ENCODE peak calls at places on chromosomes 3 and 15, in eight cellular contexts. One of them, this sample, is unnamed.

GRCh38 chr3:17094551-17094950 is 209.8 kb downstream of the PLCL2 start:
- DNase-seq in Caki2: no peak
- DNase-seq in RPMI8226: no peak
- DNase-seq in HEK293T: no peak
- DNase-seq in ACHN: no peak
- DNase-seq in effector memory CD8-positive, alpha-beta T cell: no peak
- DNase-seq in stimulated activated CD8-positive, alpha-beta memory T cell treated with anti-CD3 and anti-CD28 coated beads, Interleukin-7, amount 100 ng/mL, for 4 hours: no peak
- DNase-seq in NCI-H1417: no peak
- DNase-seq in this sample: no peak

GRCh38 chr3:143000525-143000924 is 845 bp upstream of the U2SURP start:
- DNase-seq in Caki2: peak; percentile 43
- DNase-seq in RPMI8226: peak; percentile 17
- DNase-seq in HEK293T: no peak
- DNase-seq in ACHN: peak; percentile 68
- DNase-seq in effector memory CD8-positive, alpha-beta T cell: no peak
- DNase-seq in stimulated activated CD8-positive, alpha-beta memory T cell treated with anti-CD3 and anti-CD28 coated beads, Interleukin-7, amount 100 ng/mL, for 4 hours: no peak
- DNase-seq in NCI-H1417: no peak
- DNase-seq in this sample: no peak

GRCh38 chr15:94441782-94442181 is 210.4 kb downstream of the MCTP2 start:
- DNase-seq in Caki2: no peak
- DNase-seq in RPMI8226: no peak
- DNase-seq in HEK293T: no peak
- DNase-seq in ACHN: no peak
- DNase-seq in effector memory CD8-positive, alpha-beta T cell: no peak
- DNase-seq in stimulated activated CD8-positive, alpha-beta memory T cell treated with anti-CD3 and anti-CD28 coated beads, Interleukin-7, amount 100 ng/mL, for 4 hours: no peak
- DNase-seq in NCI-H1417: no peak
- DNase-seq in this sample: no peak

GRCh38 chr3:69739204-69740102 is at the start of gene MITF:
- DNase-seq in Caki2: peak; percentile 81
- DNase-seq in RPMI8226: peak; percentile 94
- DNase-seq in HEK293T: peak; percentile 93
- DNase-seq in ACHN: peak; percentile 89
- DNase-seq in effector memory CD8-positive, alpha-beta T cell: no peak
- DNase-seq in stimulated activated CD8-positive, alpha-beta memory T cell treated with anti-CD3 and anti-CD28 coated beads, Interleukin-7, amount 100 ng/mL, for 4 hours: peak; percentile 13
- DNase-seq in NCI-H1417: peak; percentile 82
- DNase-seq in this sample: no peak

GRCh38 chr3:132119531-132119930 is 84.7 kb upstream of the CPNE4 start:
- DNase-seq in Caki2: no peak
- DNase-seq in RPMI8226: no peak
- DNase-seq in HEK293T: no peak
- DNase-seq in ACHN: no peak
- DNase-seq in effector memory CD8-positive, alpha-beta T cell: no peak
- DNase-seq in stimulated activated CD8-positive, alpha-beta memory T cell treated with anti-CD3 and anti-CD28 coated beads, Interleukin-7, amount 100 ng/mL, for 4 hours: no peak
- DNase-seq in NCI-H1417: no peak
- DNase-seq in this sample: no peak

GRCh38 chr15:51750942-51751686 is at the start of gene TMOD2:
- DNase-seq in Caki2: peak; percentile 26
- DNase-seq in RPMI8226: peak; percentile 76
- DNase-seq in HEK293T: peak; percentile 59
- DNase-seq in ACHN: peak; percentile 24
- DNase-seq in effector memory CD8-positive, alpha-beta T cell: peak; percentile 39
- DNase-seq in stimulated activated CD8-positive, alpha-beta memory T cell treated with anti-CD3 and anti-CD28 coated beads, Interleukin-7, amount 100 ng/mL, for 4 hours: peak; percentile 38
- DNase-seq in NCI-H1417: peak; percentile 73
- DNase-seq in this sample: peak; percentile 59

GRCh38 chr15:99090011-99090699 is 14.7 kb upstream of the SYNM start:
- DNase-seq in Caki2: no peak
- DNase-seq in RPMI8226: peak; percentile 73
- DNase-seq in HEK293T: no peak
- DNase-seq in ACHN: no peak
- DNase-seq in effector memory CD8-positive, alpha-beta T cell: no peak
- DNase-seq in stimulated activated CD8-positive, alpha-beta memory T cell treated with anti-CD3 and anti-CD28 coated beads, Interleukin-7, amount 100 ng/mL, for 4 hours: no peak
- DNase-seq in NCI-H1417: no peak
- DNase-seq in this sample: no peak

GRCh38 chr3:67198374-67198773 is 200.3 kb downstream of the KBTBD8 start:
- DNase-seq in Caki2: no peak
- DNase-seq in RPMI8226: no peak
- DNase-seq in HEK293T: no peak
- DNase-seq in ACHN: no peak
- DNase-seq in effector memory CD8-positive, alpha-beta T cell: no peak
- DNase-seq in stimulated activated CD8-positive, alpha-beta memory T cell treated with anti-CD3 and anti-CD28 coated beads, Interleukin-7, amount 100 ng/mL, for 4 hours: no peak
- DNase-seq in NCI-H1417: no peak
- DNase-seq in this sample: no peak

GRCh38 chr3:106827515-106828213 is 549.6 kb upstream of the CCDC54 start:
- DNase-seq in Caki2: no peak
- DNase-seq in RPMI8226: no peak
- DNase-seq in HEK293T: no peak
- DNase-seq in ACHN: no peak
- DNase-seq in effector memory CD8-positive, alpha-beta T cell: no peak
- DNase-seq in stimulated activated CD8-positive, alpha-beta memory T cell treated with anti-CD3 and anti-CD28 coated beads, Interleukin-7, amount 100 ng/mL, for 4 hours: no peak
- DNase-seq in NCI-H1417: no peak
- DNase-seq in this sample: no peak

GRCh38 chr3:150495563-150496168 is 50.6 kb downstream of the SERP1 start:
- DNase-seq in Caki2: peak; percentile 40
- DNase-seq in RPMI8226: peak; percentile 67
- DNase-seq in HEK293T: peak; percentile 33
- DNase-seq in ACHN: peak; percentile 54
- DNase-seq in effector memory CD8-positive, alpha-beta T cell: peak; percentile 32
- DNase-seq in stimulated activated CD8-positive, alpha-beta memory T cell treated with anti-CD3 and anti-CD28 coated beads, Interleukin-7, amount 100 ng/mL, for 4 hours: no peak
- DNase-seq in NCI-H1417: peak; percentile 61
- DNase-seq in this sample: peak; percentile 44

GRCh38 chr3:134601539-134602439 is 49.0 kb downstream of the KY start:
- DNase-seq in Caki2: no peak
- DNase-seq in RPMI8226: peak; percentile 38
- DNase-seq in HEK293T: peak; percentile 38
- DNase-seq in ACHN: no peak
- DNase-seq in effector memory CD8-positive, alpha-beta T cell: no peak
- DNase-seq in stimulated activated CD8-positive, alpha-beta memory T cell treated with anti-CD3 and anti-CD28 coated beads, Interleukin-7, amount 100 ng/mL, for 4 hours: no peak
- DNase-seq in NCI-H1417: peak; percentile 52
- DNase-seq in this sample: no peak

GRCh38 chr3:25686766-25687165 is 22.1 kb upstream of the TOP2B start:
- DNase-seq in Caki2: no peak
- DNase-seq in RPMI8226: no peak
- DNase-seq in HEK293T: no peak
- DNase-seq in ACHN: no peak
- DNase-seq in effector memory CD8-positive, alpha-beta T cell: no peak
- DNase-seq in stimulated activated CD8-positive, alpha-beta memory T cell treated with anti-CD3 and anti-CD28 coated beads, Interleukin-7, amount 100 ng/mL, for 4 hours: no peak
- DNase-seq in NCI-H1417: no peak
- DNase-seq in this sample: no peak

GRCh38 chr15:63048986-63049665 is 6.6 kb downstream of the TPM1 start:
- DNase-seq in Caki2: peak; percentile 77
- DNase-seq in RPMI8226: peak; percentile 78
- DNase-seq in HEK293T: no peak
- DNase-seq in ACHN: peak; percentile 63
- DNase-seq in effector memory CD8-positive, alpha-beta T cell: peak; percentile 37
- DNase-seq in stimulated activated CD8-positive, alpha-beta memory T cell treated with anti-CD3 and anti-CD28 coated beads, Interleukin-7, amount 100 ng/mL, for 4 hours: no peak
- DNase-seq in NCI-H1417: peak; percentile 55
- DNase-seq in this sample: peak; percentile 34

GRCh38 chr3:16090711-16091110 is 83.8 kb upstream of the GALNT15 start:
- DNase-seq in Caki2: no peak
- DNase-seq in RPMI8226: no peak
- DNase-seq in HEK293T: no peak
- DNase-seq in ACHN: no peak
- DNase-seq in effector memory CD8-positive, alpha-beta T cell: no peak
- DNase-seq in stimulated activated CD8-positive, alpha-beta memory T cell treated with anti-CD3 and anti-CD28 coated beads, Interleukin-7, amount 100 ng/mL, for 4 hours: no peak
- DNase-seq in NCI-H1417: no peak
- DNase-seq in this sample: no peak

GRCh38 chr15:64095795-64096485 is at the start of gene SNX1:
- DNase-seq in Caki2: peak; percentile 80
- DNase-seq in RPMI8226: peak; percentile 99
- DNase-seq in HEK293T: peak; percentile 82
- DNase-seq in ACHN: peak; percentile 93
- DNase-seq in effector memory CD8-positive, alpha-beta T cell: peak; percentile 96
- DNase-seq in stimulated activated CD8-positive, alpha-beta memory T cell treated with anti-CD3 and anti-CD28 coated beads, Interleukin-7, amount 100 ng/mL, for 4 hours: peak; percentile 95
- DNase-seq in NCI-H1417: peak; percentile 89
- DNase-seq in this sample: peak; percentile 93

GRCh38 chr3:152574461-152575079 is 260.4 kb upstream of the P2RY1 start:
- DNase-seq in Caki2: peak; percentile 19
- DNase-seq in RPMI8226: peak; percentile 57
- DNase-seq in HEK293T: peak; percentile 50
- DNase-seq in ACHN: peak; percentile 45
- DNase-seq in effector memory CD8-positive, alpha-beta T cell: peak; percentile 3
- DNase-seq in stimulated activated CD8-positive, alpha-beta memory T cell treated with anti-CD3 and anti-CD28 coated beads, Interleukin-7, amount 100 ng/mL, for 4 hours: no peak
- DNase-seq in NCI-H1417: no peak
- DNase-seq in this sample: no peak

GRCh38 chr15:63165166-63165859 is 8.0 kb upstream of the RPS27L start:
- DNase-seq in Caki2: no peak
- DNase-seq in RPMI8226: no peak
- DNase-seq in HEK293T: no peak
- DNase-seq in ACHN: no peak
- DNase-seq in effector memory CD8-positive, alpha-beta T cell: no peak
- DNase-seq in stimulated activated CD8-positive, alpha-beta memory T cell treated with anti-CD3 and anti-CD28 coated beads, Interleukin-7, amount 100 ng/mL, for 4 hours: no peak
- DNase-seq in NCI-H1417: no peak
- DNase-seq in this sample: no peak

GRCh38 chr3:31379598-31379997 is 153.1 kb upstream of the STT3B start:
- DNase-seq in Caki2: no peak
- DNase-seq in RPMI8226: no peak
- DNase-seq in HEK293T: no peak
- DNase-seq in ACHN: no peak
- DNase-seq in effector memory CD8-positive, alpha-beta T cell: no peak
- DNase-seq in stimulated activated CD8-positive, alpha-beta memory T cell treated with anti-CD3 and anti-CD28 coated beads, Interleukin-7, amount 100 ng/mL, for 4 hours: no peak
- DNase-seq in NCI-H1417: no peak
- DNase-seq in this sample: no peak

GRCh38 chr15:88748081-88748480 is 55.2 kb upstream of the ACAN start:
- DNase-seq in Caki2: no peak
- DNase-seq in RPMI8226: no peak
- DNase-seq in HEK293T: no peak
- DNase-seq in ACHN: no peak
- DNase-seq in effector memory CD8-positive, alpha-beta T cell: no peak
- DNase-seq in stimulated activated CD8-positive, alpha-beta memory T cell treated with anti-CD3 and anti-CD28 coated beads, Interleukin-7, amount 100 ng/mL, for 4 hours: no peak
- DNase-seq in NCI-H1417: no peak
- DNase-seq in this sample: no peak

GRCh38 chr3:135226057-135226456 is 431.0 kb downstream of the EPHB1 start:
- DNase-seq in Caki2: no peak
- DNase-seq in RPMI8226: no peak
- DNase-seq in HEK293T: no peak
- DNase-seq in ACHN: no peak
- DNase-seq in effector memory CD8-positive, alpha-beta T cell: no peak
- DNase-seq in stimulated activated CD8-positive, alpha-beta memory T cell treated with anti-CD3 and anti-CD28 coated beads, Interleukin-7, amount 100 ng/mL, for 4 hours: no peak
- DNase-seq in NCI-H1417: no peak
- DNase-seq in this sample: no peak

GRCh38 chr3:45258317-45258716 is 32.2 kb upstream of the TMEM158 start:
- DNase-seq in Caki2: no peak
- DNase-seq in RPMI8226: no peak
- DNase-seq in HEK293T: no peak
- DNase-seq in ACHN: no peak
- DNase-seq in effector memory CD8-positive, alpha-beta T cell: no peak
- DNase-seq in stimulated activated CD8-positive, alpha-beta memory T cell treated with anti-CD3 and anti-CD28 coated beads, Interleukin-7, amount 100 ng/mL, for 4 hours: no peak
- DNase-seq in NCI-H1417: no peak
- DNase-seq in this sample: no peak

GRCh38 chr3:177521305-177521704 is 324.0 kb upstream of the TBL1XR1 start:
- DNase-seq in Caki2: no peak
- DNase-seq in RPMI8226: no peak
- DNase-seq in HEK293T: no peak
- DNase-seq in ACHN: no peak
- DNase-seq in effector memory CD8-positive, alpha-beta T cell: no peak
- DNase-seq in stimulated activated CD8-positive, alpha-beta memory T cell treated with anti-CD3 and anti-CD28 coated beads, Interleukin-7, amount 100 ng/mL, for 4 hours: no peak
- DNase-seq in NCI-H1417: no peak
- DNase-seq in this sample: no peak

GRCh38 chr3:105526349-105527111 is 159.8 kb downstream of the ALCAM start:
- DNase-seq in Caki2: peak; percentile 47
- DNase-seq in RPMI8226: no peak
- DNase-seq in HEK293T: no peak
- DNase-seq in ACHN: no peak
- DNase-seq in effector memory CD8-positive, alpha-beta T cell: no peak
- DNase-seq in stimulated activated CD8-positive, alpha-beta memory T cell treated with anti-CD3 and anti-CD28 coated beads, Interleukin-7, amount 100 ng/mL, for 4 hours: no peak
- DNase-seq in NCI-H1417: peak; percentile 35
- DNase-seq in this sample: no peak

GRCh38 chr3:64187065-64187959 is 38.0 kb downstream of the PRICKLE2 start:
- DNase-seq in Caki2: peak; percentile 94
- DNase-seq in RPMI8226: no peak
- DNase-seq in HEK293T: peak; percentile 51
- DNase-seq in ACHN: peak; percentile 94
- DNase-seq in effector memory CD8-positive, alpha-beta T cell: no peak
- DNase-seq in stimulated activated CD8-positive, alpha-beta memory T cell treated with anti-CD3 and anti-CD28 coated beads, Interleukin-7, amount 100 ng/mL, for 4 hours: no peak
- DNase-seq in NCI-H1417: no peak
- DNase-seq in this sample: no peak

GRCh38 chr3:70994644-70995043 is 588.9 kb downstream of the FOXP1 start:
- DNase-seq in Caki2: no peak
- DNase-seq in RPMI8226: no peak
- DNase-seq in HEK293T: no peak
- DNase-seq in ACHN: no peak
- DNase-seq in effector memory CD8-positive, alpha-beta T cell: no peak
- DNase-seq in stimulated activated CD8-positive, alpha-beta memory T cell treated with anti-CD3 and anti-CD28 coated beads, Interleukin-7, amount 100 ng/mL, for 4 hours: no peak
- DNase-seq in NCI-H1417: no peak
- DNase-seq in this sample: no peak

GRCh38 chr3:42822828-42823227 is 13.6 kb downstream of the ACKR2 start:
- DNase-seq in Caki2: no peak
- DNase-seq in RPMI8226: no peak
- DNase-seq in HEK293T: no peak
- DNase-seq in ACHN: no peak
- DNase-seq in effector memory CD8-positive, alpha-beta T cell: no peak
- DNase-seq in stimulated activated CD8-positive, alpha-beta memory T cell treated with anti-CD3 and anti-CD28 coated beads, Interleukin-7, amount 100 ng/mL, for 4 hours: no peak
- DNase-seq in NCI-H1417: no peak
- DNase-seq in this sample: no peak

GRCh38 chr3:128006061-128006470 is 46.2 kb upstream of the SEC61A1 start:
- DNase-seq in Caki2: no peak
- DNase-seq in RPMI8226: no peak
- DNase-seq in HEK293T: no peak
- DNase-seq in ACHN: no peak
- DNase-seq in effector memory CD8-positive, alpha-beta T cell: no peak
- DNase-seq in stimulated activated CD8-positive, alpha-beta memory T cell treated with anti-CD3 and anti-CD28 coated beads, Interleukin-7, amount 100 ng/mL, for 4 hours: no peak
- DNase-seq in NCI-H1417: no peak
- DNase-seq in this sample: no peak

GRCh38 chr3:10289785-10290355 is 2.9 kb downstream of the GHRL start:
- DNase-seq in Caki2: no peak
- DNase-seq in RPMI8226: no peak
- DNase-seq in HEK293T: no peak
- DNase-seq in ACHN: no peak
- DNase-seq in effector memory CD8-positive, alpha-beta T cell: no peak
- DNase-seq in stimulated activated CD8-positive, alpha-beta memory T cell treated with anti-CD3 and anti-CD28 coated beads, Interleukin-7, amount 100 ng/mL, for 4 hours: no peak
- DNase-seq in NCI-H1417: no peak
- DNase-seq in this sample: no peak

GRCh38 chr3:48411606-48412374 is 18.1 kb downstream of the PLXNB1 start:
- DNase-seq in Caki2: no peak
- DNase-seq in RPMI8226: no peak
- DNase-seq in HEK293T: no peak
- DNase-seq in ACHN: no peak
- DNase-seq in effector memory CD8-positive, alpha-beta T cell: no peak
- DNase-seq in stimulated activated CD8-positive, alpha-beta memory T cell treated with anti-CD3 and anti-CD28 coated beads, Interleukin-7, amount 100 ng/mL, for 4 hours: no peak
- DNase-seq in NCI-H1417: no peak
- DNase-seq in this sample: no peak

GRCh38 chr15:87287156-87287555 is 969.4 kb downstream of the NTRK3 start:
- DNase-seq in Caki2: no peak
- DNase-seq in RPMI8226: no peak
- DNase-seq in HEK293T: no peak
- DNase-seq in ACHN: no peak
- DNase-seq in effector memory CD8-positive, alpha-beta T cell: no peak
- DNase-seq in stimulated activated CD8-positive, alpha-beta memory T cell treated with anti-CD3 and anti-CD28 coated beads, Interleukin-7, amount 100 ng/mL, for 4 hours: no peak
- DNase-seq in NCI-H1417: no peak
- DNase-seq in this sample: no peak

GRCh38 chr3:194285859-194286197 is 65.3 kb downstream of the CPN2 start:
- DNase-seq in Caki2: no peak
- DNase-seq in RPMI8226: no peak
- DNase-seq in HEK293T: no peak
- DNase-seq in ACHN: no peak
- DNase-seq in effector memory CD8-positive, alpha-beta T cell: no peak
- DNase-seq in stimulated activated CD8-positive, alpha-beta memory T cell treated with anti-CD3 and anti-CD28 coated beads, Interleukin-7, amount 100 ng/mL, for 4 hours: no peak
- DNase-seq in NCI-H1417: no peak
- DNase-seq in this sample: no peak

GRCh38 chr3:101042996-101043686 is 49.9 kb upstream of the ABI3BP start:
- DNase-seq in Caki2: no peak
- DNase-seq in RPMI8226: no peak
- DNase-seq in HEK293T: no peak
- DNase-seq in ACHN: no peak
- DNase-seq in effector memory CD8-positive, alpha-beta T cell: no peak
- DNase-seq in stimulated activated CD8-positive, alpha-beta memory T cell treated with anti-CD3 and anti-CD28 coated beads, Interleukin-7, amount 100 ng/mL, for 4 hours: no peak
- DNase-seq in NCI-H1417: no peak
- DNase-seq in this sample: no peak

GRCh38 chr15:45573961-45574629 is 13.1 kb upstream of the BLOC1S6 start:
- DNase-seq in Caki2: peak; percentile 2
- DNase-seq in RPMI8226: peak; percentile 7
- DNase-seq in HEK293T: no peak
- DNase-seq in ACHN: peak; percentile 37
- DNase-seq in effector memory CD8-positive, alpha-beta T cell: peak; percentile 7
- DNase-seq in stimulated activated CD8-positive, alpha-beta memory T cell treated with anti-CD3 and anti-CD28 coated beads, Interleukin-7, amount 100 ng/mL, for 4 hours: no peak
- DNase-seq in NCI-H1417: no peak
- DNase-seq in this sample: no peak